ENCODE peak calls at places on chromosomes 2 and 18, in eight cellular contexts. P is NCI-H510A, G is left cardiac atrium, B is cortex of kidney, T is pons, U is T-helper 9 cell, K is RCC 7860, I is EL. R is an unnamed sample.

GRCh38 chr2:10453899-10454298 is 5.8 kb upstream of the ODC1 start:
- DNase-seq in P (no peak), I (no peak), U (no peak), B (no peak), K (no peak), T (no peak), G (no peak), R (no peak)

GRCh38 chr2:213451542-213452256 is 167.4 kb downstream of the SPAG16 start:
- DNase-seq in P (no peak), U (no peak), T (peak), I (no peak), K (no peak), G (no peak), B (no peak), R (no peak)

GRCh38 chr18:7568426-7568825 is 1.3 kb downstream of the PTPRM start:
- DNase-seq in B (no peak), G (peak), I (peak), P (no peak), K (no peak), T (no peak), U (peak), R (no peak)

GRCh38 chr18:51867767-51868166 is 472.2 kb upstream of the DCC start:
- DNase-seq in K (no peak), U (no peak), G (no peak), B (no peak), I (no peak), T (no peak), P (no peak), R (no peak)

GRCh38 chr2:238847841-238848565 is at the start of gene TWIST2:
- DNase-seq in B (no peak), T (peak), P (no peak), K (no peak), G (peak), I (peak), U (no peak), R (no peak)

GRCh38 chr2:22282215-22282614 is 1102.8 kb upstream of the KLHL29 start:
- DNase-seq in B (no peak), P (no peak), K (no peak), G (no peak), I (no peak), U (no peak), T (no peak), R (no peak)

GRCh38 chr2:233964581-233964980 is 47.4 kb downstream of the TRPM8 start:
- DNase-seq in G (no peak), U (no peak), T (no peak), B (no peak), K (peak), P (no peak), I (peak), R (no peak)

GRCh38 chr2:197675711-197676188 is 363 bp upstream of the RFTN2 start:
- DNase-seq in P (no peak), G (peak), U (no peak), I (no peak), T (peak), K (no peak), B (no peak), R (no peak)

GRCh38 chr18:68152770-68153169 is 562.1 kb downstream of the TMX3 start:
- DNase-seq in P (no peak), U (no peak), G (no peak), T (no peak), I (no peak), K (no peak), B (no peak), R (no peak)

GRCh38 chr18:77066689-77067088 is 65.9 kb downstream of the MBP start:
- DNase-seq in P (no peak), B (no peak), G (no peak), K (no peak), I (no peak), U (no peak), T (no peak), R (no peak)

GRCh38 chr2:14827226-14828023 is 194.9 kb downstream of the LRATD1 start:
- DNase-seq in B (no peak), P (no peak), I (no peak), G (no peak), T (no peak), U (no peak), K (no peak), R (no peak)

GRCh38 chr2:64737547-64737946 is 83.8 kb upstream of the SERTAD2 start:
- DNase-seq in U (no peak), B (no peak), P (no peak), T (no peak), K (no peak), G (no peak), I (no peak), R (no peak)

GRCh38 chr2:212177724-212178123 is 360.9 kb downstream of the ERBB4 start:
- DNase-seq in K (no peak), T (no peak), B (no peak), G (no peak), U (no peak), P (no peak), I (peak), R (no peak)

GRCh38 chr2:6957031-6957714 is 40.0 kb downstream of the RNF144A start:
- DNase-seq in T (no peak), B (no peak), G (no peak), I (no peak), P (no peak), K (no peak), U (no peak), R (no peak)

GRCh38 chr18:21123290-21123926 is 11.8 kb upstream of the ROCK1 start:
- DNase-seq in P (no peak), B (no peak), U (no peak), T (no peak), G (no peak), I (no peak), K (no peak), R (no peak)

GRCh38 chr2:19911799-19912509 is 10.2 kb upstream of the TTC32 start:
- DNase-seq in G (no peak), U (no peak), P (no peak), I (peak), T (no peak), B (no peak), K (peak), R (no peak)

GRCh38 chr18:45106331-45106774 is 425.7 kb downstream of the SETBP1 start:
- DNase-seq in K (no peak), B (no peak), G (no peak), U (no peak), T (peak), I (peak), P (no peak), R (no peak)

GRCh38 chr18:34222025-34222395 is 2.7 kb downstream of the NOL4 start:
- DNase-seq in I (no peak), U (no peak), T (peak), G (no peak), K (no peak), P (peak), B (no peak), R (no peak)

GRCh38 chr2:129428086-129428660 is 551.3 kb upstream of the RAB6C start:
- DNase-seq in I (no peak), G (no peak), B (no peak), K (no peak), T (no peak), U (no peak), P (no peak), R (no peak)

GRCh38 chr2:230674930-230675672 is 37.5 kb upstream of the CAB39 start:
- DNase-seq in P (no peak), U (no peak), K (no peak), I (no peak), G (no peak), B (no peak), T (no peak), R (no peak)

GRCh38 chr2:45851576-45852304 is 200.3 kb downstream of the PRKCE start:
- DNase-seq in B (no peak), T (no peak), G (no peak), U (no peak), K (peak), P (no peak), I (peak), R (no peak)

GRCh38 chr2:202203348-202203747 is 35.0 kb downstream of the SUMO1 start:
- DNase-seq in I (no peak), P (no peak), G (no peak), B (no peak), U (no peak), K (no peak), T (no peak), R (no peak)

GRCh38 chr2:66301073-66301766 is 133.7 kb upstream of the MEIS1 start:
- DNase-seq in K (no peak), B (no peak), U (no peak), P (peak), T (no peak), G (peak), I (no peak), R (no peak)

R was measured in NCI-H2107.